ENCODE peak calls at places on chromosomes 7 and 10, in five cellular contexts. X is AG08395; R is stimulated activated CD4-positive, alpha-beta T cell treated with anti-CD3 and anti-CD28 coated beads, Interleukin-1b, Interleukin-23, amount 100 ng/mL, for 1 hour; O is T-helper 2 cell; H is GM23338. E is an unnamed sample.

GRCh38 chr7:156493942-156494341 is 146.6 kb upstream of the RNF32 start:
- DNase-seq in X (no peak), R (no peak), O (no peak), H (no peak), E (no peak)

GRCh38 chr10:70197235-70197952 is 27.1 kb upstream of the SAR1A start:
- DNase-seq in X (no peak), R (no peak), O (no peak), H (no peak), E (peak; percentile 73)

GRCh38 chr10:67883710-67884312 is 645 bp upstream of the SIRT1 start:
- DNase-seq in X (peak; percentile 6), R (no peak), O (no peak), H (no peak), E (no peak)

GRCh38 chr10:131847241-131847783 is 53.5 kb upstream of the PPP2R2D start:
- DNase-seq in X (no peak), R (no peak), O (no peak), H (no peak), E (no peak)

GRCh38 chr10:26650406-26650805 is 47.1 kb upstream of the PDSS1 start:
- DNase-seq in X (no peak), R (no peak), O (no peak), H (no peak), E (no peak)

GRCh38 chr7:155490697-155491628 is 33.0 kb downstream of the EN2 start:
- DNase-seq in X (peak; percentile 65), R (no peak), O (no peak), H (peak; percentile 90), E (no peak)

GRCh38 chr7:16811555-16811954 is 6.8 kb upstream of the AGR2 start:
- DNase-seq in X (peak; percentile 49), R (no peak), O (no peak), H (no peak), E (no peak)

GRCh38 chr7:106139253-106140251 is 27.4 kb upstream of the SYPL1 start:
- DNase-seq in X (peak; percentile 17), R (no peak), O (no peak), H (no peak), E (no peak)

GRCh38 chr10:130363899-130364298 is 227.7 kb downstream of the GLRX3 start:
- DNase-seq in X (no peak), R (no peak), O (no peak), H (no peak), E (no peak)